ENCODE peak calls at places on chromosome 7, in four cellular contexts. T, Z, K and I are unnamed samples.

GRCh38 chr7:481219-481930 is 38.3 kb downstream of the PDGFA start:
- DNase-seq in T (no peak), Z (no peak), K (no peak), I (peak)

GRCh38 chr7:139821349-139822115 is 7.5 kb upstream of the TBXAS1 start:
- DNase-seq in T (no peak), Z (no peak), K (no peak), I (no peak)

GRCh38 chr7:14048889-14049288 is 59.4 kb upstream of the ETV1 start:
- DNase-seq in T (no peak), Z (no peak), K (no peak), I (no peak)

GRCh38 chr7:123538189-123538714 is 3.9 kb upstream of the IQUB start:
- DNase-seq in T (peak), Z (peak), K (no peak), I (no peak)

GRCh38 chr7:1122832-1123501 is 35.1 kb downstream of the GPER1 start:
- DNase-seq in T (no peak), Z (no peak), K (no peak), I (no peak)

GRCh38 chr7:7178906-7179305 is 3.4 kb upstream of the C1GALT1 start:
- DNase-seq in T (no peak), Z (peak), K (no peak), I (no peak)

GRCh38 chr7:146090023-146090645 is 26.5 kb upstream of the CNTNAP2 start:
- DNase-seq in T (peak), Z (peak), K (peak), I (no peak)

GRCh38 chr7:87206361-87206760 is 13.2 kb downstream of the TMEM243 start:
- DNase-seq in T (no peak), Z (no peak), K (peak), I (no peak)

GRCh38 chr7:75688200-75689136 is 50.3 kb downstream of the HIP1 start:
- DNase-seq in T (no peak), Z (no peak), K (peak), I (no peak)

GRCh38 chr7:155206286-155207020 is 91.2 kb upstream of the INSIG1 start:
- DNase-seq in T (peak), Z (no peak), K (no peak), I (no peak)

GRCh38 chr7:151872531-151873401 is 4.1 kb downstream of the PRKAG2 start:
- DNase-seq in T (no peak), Z (no peak), K (no peak), I (no peak)
- TF ChIP-seq HMGXB4 in T (no peak), Z (no peak), K (no peak), I (no peak)

GRCh38 chr7:50376056-50376455 is 71.5 kb downstream of the IKZF1 start:
- DNase-seq in T (no peak), Z (no peak), K (no peak), I (no peak)
- TF ChIP-seq JUN in T (no peak), Z (no peak), K (no peak), I (no peak)

GRCh38 chr7:82605247-82605864 is 161.8 kb upstream of the CACNA2D1 start:
- DNase-seq in T (peak), Z (peak), K (peak), I (no peak)

GRCh38 chr7:82602066-82602465 is 158.5 kb upstream of the CACNA2D1 start:
- DNase-seq in T (no peak), Z (no peak), K (no peak), I (no peak)

GRCh38 chr7:82599910-82600309 is 156.3 kb upstream of the CACNA2D1 start:
- DNase-seq in T (no peak), Z (no peak), K (no peak), I (no peak)

GRCh38 chr7:82598958-82599357 is 155.4 kb upstream of the CACNA2D1 start:
- DNase-seq in T (no peak), Z (no peak), K (no peak), I (no peak)

GRCh38 chr7:82600601-82601000 is 157.0 kb upstream of the CACNA2D1 start:
- DNase-seq in T (no peak), Z (peak), K (no peak), I (no peak)
- TF ChIP-seq USF2 in T (no peak), Z (no peak), K (no peak), I (no peak)

GRCh38 chr7:68706291-68706690 is 892.0 kb upstream of the AUTS2 start:
- DNase-seq in T (no peak), Z (peak), K (no peak), I (no peak)
- TF ChIP-seq HMGXB4 in T (no peak), Z (no peak), K (no peak), I (no peak)

GRCh38 chr7:137949416-137950262 is 52.2 kb downstream of the CREB3L2 start:
- DNase-seq in T (no peak), Z (no peak), K (no peak), I (no peak)
- TF ChIP-seq JUN in T (no peak), Z (no peak), K (no peak), I (no peak)

GRCh38 chr7:95772298-95772770 is at the start of gene DYNC1I1:
- DNase-seq in T (peak), Z (peak), K (peak), I (peak)
- TF ChIP-seq USF2 in T (no peak), Z (no peak), K (no peak), I (no peak)

GRCh38 chr7:81264116-81264515 is 345.3 kb upstream of the SEMA3C start:
- DNase-seq in T (no peak), Z (peak), K (no peak), I (no peak)
- TF ChIP-seq HMGXB4 in T (no peak), Z (no peak), K (no peak), I (no peak)

GRCh38 chr7:124785994-124786393 is 20.4 kb upstream of the GPR37 start:
- DNase-seq in T (no peak), Z (no peak), K (no peak), I (no peak)
- TF ChIP-seq JUN in T (no peak), Z (no peak), K (no peak), I (no peak)